ENCODE peak calls at places on chromosome 2, in four cellular contexts. One of them, this sample, is unnamed.

GRCh38 chr2:111252436-111252835 is 131.7 kb downstream of the BCL2L11 start:
- DNase-seq in IMR-90: peak
- DNase-seq in OCI-LY7: no peak
- DNase-seq in left lobe of liver: no peak
- DNase-seq in this sample: no peak

GRCh38 chr2:138622606-138623005 is 121.0 kb downstream of the SPOPL start:
- DNase-seq in IMR-90: no peak
- DNase-seq in OCI-LY7: no peak
- DNase-seq in left lobe of liver: no peak
- DNase-seq in this sample: no peak

GRCh38 chr2:72961853-72962468 is 44.6 kb downstream of the EMX1 start:
- DNase-seq in IMR-90: no peak
- DNase-seq in OCI-LY7: no peak
- DNase-seq in left lobe of liver: no peak
- DNase-seq in this sample: no peak

GRCh38 chr2:218405365-218406208 is 5.9 kb downstream of the CTDSP1 start:
- DNase-seq in IMR-90: no peak
- DNase-seq in OCI-LY7: peak
- DNase-seq in left lobe of liver: peak
- DNase-seq in this sample: peak

GRCh38 chr2:151289972-151290335 is 486 bp upstream of the NMI start:
- DNase-seq in IMR-90: peak
- DNase-seq in OCI-LY7: no peak
- DNase-seq in left lobe of liver: peak
- DNase-seq in this sample: no peak

GRCh38 chr2:61179701-61180639 is 18.0 kb downstream of the C2orf74 start:
- DNase-seq in IMR-90: peak
- DNase-seq in OCI-LY7: no peak
- DNase-seq in left lobe of liver: peak
- DNase-seq in this sample: peak

GRCh38 chr2:237262838-237263771 is 150.9 kb downstream of the COL6A3 start:
- DNase-seq in IMR-90: peak
- DNase-seq in OCI-LY7: no peak
- DNase-seq in left lobe of liver: no peak
- DNase-seq in this sample: no peak

GRCh38 chr2:177172034-177172880 is 40.3 kb upstream of the HNRNPA3 start:
- DNase-seq in IMR-90: peak
- DNase-seq in OCI-LY7: no peak
- DNase-seq in left lobe of liver: no peak
- DNase-seq in this sample: no peak

GRCh38 chr2:112947374-112947773 is 30.4 kb upstream of the IL36G start:
- DNase-seq in IMR-90: no peak
- DNase-seq in OCI-LY7: peak
- DNase-seq in left lobe of liver: no peak
- DNase-seq in this sample: no peak